ENCODE peak calls at places on chromosomes 3 and 15, in ten cellular contexts. P is activated naive CD4-positive, alpha-beta T cell treated with anti-CD3 and anti-CD28 coated beads, Interleukin-2, amount 50 U/mL, for 16 hours; U is skeletal muscle cell; G is non-pigmented ciliary epithelial cell; Z is left cardiac atrium; T is naive thymus-derived CD8-positive, alpha-beta T cell; N is HT1080; L is Daoy; M is GM12891; K is foreskin fibroblast. I is an unnamed sample.

GRCh38 chr3:189652042-189652441 is 20.9 kb downstream of the TP63 start:
- DNase-seq in P (no peak), U (no peak), G (no peak), Z (no peak), T (no peak), N (peak), L (peak), M (no peak), K (no peak), I (no peak)

GRCh38 chr3:126226376-126226775 is 46.0 kb upstream of the ALDH1L1 start:
- DNase-seq in P (no peak), U (no peak), G (no peak), Z (no peak), T (no peak), N (no peak), L (no peak), M (no peak), K (no peak), I (no peak)

GRCh38 chr3:151035072-151035471 is 50.4 kb upstream of the MED12L start:
- DNase-seq in P (no peak), U (no peak), G (no peak), Z (no peak), T (no peak), N (peak), L (no peak), M (no peak), K (no peak), I (no peak)

GRCh38 chr3:11699083-11699427 is 55.3 kb upstream of the VGLL4 start:
- DNase-seq in P (no peak), U (no peak), G (no peak), Z (no peak), T (no peak), N (no peak), L (no peak), M (no peak), K (peak), I (no peak)

GRCh38 chr15:75030023-75030413 is 6.6 kb downstream of the PPCDC start:
- DNase-seq in P (no peak), U (no peak), G (no peak), Z (no peak), T (no peak), N (peak), L (peak), M (no peak), K (peak), I (no peak)

GRCh38 chr15:99925661-99926461 is 192.6 kb upstream of the LYSMD4 start:
- DNase-seq in P (peak), U (no peak), G (no peak), Z (peak), T (peak), N (no peak), L (peak), M (no peak), K (no peak), I (peak)

GRCh38 chr15:78988361-78988911 is 43.6 kb upstream of the CTSH start:
- DNase-seq in P (no peak), U (peak), G (peak), Z (peak), T (no peak), N (peak), L (peak), M (no peak), K (peak), I (no peak)

GRCh38 chr3:85208650-85209049 is 249.9 kb downstream of the CADM2 start:
- DNase-seq in P (no peak), U (no peak), G (no peak), Z (no peak), T (no peak), N (no peak), L (no peak), M (no peak), K (no peak), I (no peak)

GRCh38 chr3:123613543-123613942 is 28.7 kb upstream of the HACD2 start:
- DNase-seq in P (no peak), U (no peak), G (no peak), Z (no peak), T (no peak), N (no peak), L (no peak), M (no peak), K (no peak), I (no peak)

GRCh38 chr15:40982855-40983254 is 29.6 kb downstream of the CHAC1 start:
- DNase-seq in P (no peak), U (no peak), G (peak), Z (peak), T (no peak), N (peak), L (peak), M (no peak), K (peak), I (no peak)

GRCh38 chr3:155026999-155027591 is 53.0 kb upstream of the MME start:
- DNase-seq in P (no peak), U (peak), G (no peak), Z (no peak), T (no peak), N (no peak), L (no peak), M (no peak), K (peak), I (no peak)

GRCh38 chr3:10206166-10206511 is 41.4 kb downstream of the IRAK2 start:
- DNase-seq in P (no peak), U (no peak), G (no peak), Z (no peak), T (no peak), N (no peak), L (peak), M (no peak), K (no peak), I (no peak)

GRCh38 chr15:40937762-40938529 is 8.8 kb downstream of the DLL4 start:
- DNase-seq in P (no peak), U (no peak), G (no peak), Z (no peak), T (peak), N (peak), L (no peak), M (no peak), K (no peak), I (no peak)

GRCh38 chr3:107588217-107588616 is 65.5 kb downstream of the BBX start:
- DNase-seq in P (no peak), U (no peak), G (no peak), Z (no peak), T (no peak), N (peak), L (no peak), M (no peak), K (no peak), I (no peak)

GRCh38 chr15:77830041-77830440 is 197.3 kb upstream of the LINGO1 start:
- DNase-seq in P (no peak), U (peak), G (no peak), Z (peak), T (no peak), N (peak), L (peak), M (no peak), K (peak), I (no peak)

GRCh38 chr15:31357148-31357547 is 30.5 kb downstream of the KLF13 start:
- DNase-seq in P (peak), U (no peak), G (no peak), Z (no peak), T (peak), N (no peak), L (no peak), M (no peak), K (no peak), I (peak)

GRCh38 chr15:79881668-79882067 is 15.1 kb downstream of the MTHFS start:
- DNase-seq in P (no peak), U (no peak), G (no peak), Z (no peak), T (no peak), N (no peak), L (no peak), M (no peak), K (no peak), I (no peak)

GRCh38 chr3:24505678-24506560 is 11.3 kb upstream of the THRB start:
- DNase-seq in P (no peak), U (no peak), G (no peak), Z (no peak), T (no peak), N (no peak), L (no peak), M (no peak), K (peak), I (no peak)